ENCODE peak calls at places on chromosomes 3 and 15, in eight cellular contexts. One of them, this sample, is unnamed.

GRCh38 chr3:189868061-189868460 is 236.9 kb downstream of the TP63 start:
- DNase-seq in CD4-positive, alpha-beta T cell: no peak
- DNase-seq in adrenal gland: no peak
- DNase-seq in fibroblast of pulmonary artery: no peak
- DNase-seq in glutamatergic neuron: no peak
- DNase-seq in MCF 10A: no peak
- DNase-seq in astrocyte of the spinal cord: no peak
- DNase-seq in astrocyte: no peak
- DNase-seq in this sample: no peak

GRCh38 chr3:184349563-184350470 is 11.6 kb downstream of the CLCN2 start:
- DNase-seq in glutamatergic neuron: no peak
- DNase-seq in astrocyte: no peak
- DNase-seq in fibroblast of pulmonary artery: no peak
- DNase-seq in astrocyte of the spinal cord: no peak
- DNase-seq in CD4-positive, alpha-beta T cell: no peak
- DNase-seq in adrenal gland: peak
- DNase-seq in MCF 10A: no peak
- DNase-seq in this sample: no peak

GRCh38 chr3:194050782-194051320 is 85.1 kb upstream of the HES1 start:
- DNase-seq in fibroblast of pulmonary artery: no peak
- DNase-seq in astrocyte of the spinal cord: no peak
- DNase-seq in adrenal gland: no peak
- DNase-seq in astrocyte: no peak
- DNase-seq in MCF 10A: no peak
- DNase-seq in glutamatergic neuron: no peak
- DNase-seq in CD4-positive, alpha-beta T cell: no peak
- DNase-seq in this sample: no peak

GRCh38 chr3:115092220-115092791 is 54.8 kb downstream of the ZBTB20 start:
- DNase-seq in CD4-positive, alpha-beta T cell: peak
- DNase-seq in MCF 10A: peak
- DNase-seq in glutamatergic neuron: peak
- DNase-seq in adrenal gland: peak
- DNase-seq in astrocyte of the spinal cord: peak
- DNase-seq in astrocyte: peak
- DNase-seq in fibroblast of pulmonary artery: peak
- DNase-seq in this sample: peak

GRCh38 chr15:81002254-81003022 is 1.7 kb downstream of the TLNRD1 start:
- DNase-seq in glutamatergic neuron: peak
- DNase-seq in astrocyte: no peak
- DNase-seq in CD4-positive, alpha-beta T cell: no peak
- DNase-seq in fibroblast of pulmonary artery: peak
- DNase-seq in adrenal gland: peak
- DNase-seq in astrocyte of the spinal cord: no peak
- DNase-seq in MCF 10A: no peak
- DNase-seq in this sample: no peak

GRCh38 chr3:53083496-53083895 is 37.6 kb upstream of the SFMBT1 start:
- DNase-seq in astrocyte of the spinal cord: peak
- DNase-seq in astrocyte: peak
- DNase-seq in CD4-positive, alpha-beta T cell: no peak
- DNase-seq in fibroblast of pulmonary artery: peak
- DNase-seq in glutamatergic neuron: no peak
- DNase-seq in adrenal gland: no peak
- DNase-seq in MCF 10A: no peak
- DNase-seq in this sample: no peak

GRCh38 chr15:28911295-28911979 is 25.7 kb downstream of the APBA2 start:
- DNase-seq in adrenal gland: no peak
- DNase-seq in MCF 10A: no peak
- DNase-seq in astrocyte of the spinal cord: no peak
- DNase-seq in astrocyte: no peak
- DNase-seq in CD4-positive, alpha-beta T cell: no peak
- DNase-seq in glutamatergic neuron: no peak
- DNase-seq in fibroblast of pulmonary artery: no peak
- DNase-seq in this sample: no peak

GRCh38 chr3:124552224-124552623 is 178.0 kb upstream of the UMPS start:
- DNase-seq in glutamatergic neuron: no peak
- DNase-seq in astrocyte: peak
- DNase-seq in fibroblast of pulmonary artery: no peak
- DNase-seq in adrenal gland: peak
- DNase-seq in CD4-positive, alpha-beta T cell: no peak
- DNase-seq in MCF 10A: peak
- DNase-seq in astrocyte of the spinal cord: no peak
- DNase-seq in this sample: no peak

GRCh38 chr3:98763814-98764691 is 913 bp downstream of the ST3GAL6 start:
- DNase-seq in astrocyte of the spinal cord: no peak
- DNase-seq in adrenal gland: no peak
- DNase-seq in astrocyte: no peak
- DNase-seq in CD4-positive, alpha-beta T cell: no peak
- DNase-seq in fibroblast of pulmonary artery: peak
- DNase-seq in glutamatergic neuron: no peak
- DNase-seq in MCF 10A: no peak
- DNase-seq in this sample: no peak

GRCh38 chr15:96515391-96515790 is 184.9 kb downstream of the NR2F2 start:
- DNase-seq in glutamatergic neuron: no peak
- DNase-seq in astrocyte: no peak
- DNase-seq in astrocyte of the spinal cord: no peak
- DNase-seq in MCF 10A: no peak
- DNase-seq in CD4-positive, alpha-beta T cell: no peak
- DNase-seq in fibroblast of pulmonary artery: no peak
- DNase-seq in adrenal gland: no peak
- DNase-seq in this sample: no peak

GRCh38 chr3:179673522-179673921 is 20.7 kb downstream of the USP13 start:
- DNase-seq in astrocyte of the spinal cord: no peak
- DNase-seq in glutamatergic neuron: no peak
- DNase-seq in MCF 10A: no peak
- DNase-seq in CD4-positive, alpha-beta T cell: no peak
- DNase-seq in fibroblast of pulmonary artery: no peak
- DNase-seq in astrocyte: no peak
- DNase-seq in adrenal gland: peak
- DNase-seq in this sample: no peak

GRCh38 chr3:10459954-10460754 is 45.2 kb downstream of the ATP2B2 start:
- DNase-seq in MCF 10A: peak
- DNase-seq in astrocyte: peak
- DNase-seq in adrenal gland: peak
- DNase-seq in glutamatergic neuron: no peak
- DNase-seq in CD4-positive, alpha-beta T cell: peak
- DNase-seq in astrocyte of the spinal cord: peak
- DNase-seq in fibroblast of pulmonary artery: peak
- DNase-seq in this sample: peak

GRCh38 chr3:38549082-38549481 is 52.9 kb downstream of the EXOG start:
- DNase-seq in fibroblast of pulmonary artery: no peak
- DNase-seq in astrocyte: no peak
- DNase-seq in astrocyte of the spinal cord: no peak
- DNase-seq in CD4-positive, alpha-beta T cell: no peak
- DNase-seq in MCF 10A: no peak
- DNase-seq in glutamatergic neuron: no peak
- DNase-seq in adrenal gland: no peak
- DNase-seq in this sample: no peak

GRCh38 chr3:169563775-169564059 is 99.8 kb downstream of the MECOM start:
- DNase-seq in glutamatergic neuron: no peak
- DNase-seq in MCF 10A: no peak
- DNase-seq in astrocyte: no peak
- DNase-seq in adrenal gland: no peak
- DNase-seq in astrocyte of the spinal cord: no peak
- DNase-seq in CD4-positive, alpha-beta T cell: no peak
- DNase-seq in fibroblast of pulmonary artery: no peak
- DNase-seq in this sample: no peak

GRCh38 chr3:169562988-169563774 is 100.3 kb downstream of the MECOM start:
- DNase-seq in fibroblast of pulmonary artery: no peak
- DNase-seq in astrocyte: no peak
- DNase-seq in CD4-positive, alpha-beta T cell: no peak
- DNase-seq in adrenal gland: no peak
- DNase-seq in glutamatergic neuron: no peak
- DNase-seq in MCF 10A: no peak
- DNase-seq in astrocyte of the spinal cord: no peak
- DNase-seq in this sample: no peak

DNA sequence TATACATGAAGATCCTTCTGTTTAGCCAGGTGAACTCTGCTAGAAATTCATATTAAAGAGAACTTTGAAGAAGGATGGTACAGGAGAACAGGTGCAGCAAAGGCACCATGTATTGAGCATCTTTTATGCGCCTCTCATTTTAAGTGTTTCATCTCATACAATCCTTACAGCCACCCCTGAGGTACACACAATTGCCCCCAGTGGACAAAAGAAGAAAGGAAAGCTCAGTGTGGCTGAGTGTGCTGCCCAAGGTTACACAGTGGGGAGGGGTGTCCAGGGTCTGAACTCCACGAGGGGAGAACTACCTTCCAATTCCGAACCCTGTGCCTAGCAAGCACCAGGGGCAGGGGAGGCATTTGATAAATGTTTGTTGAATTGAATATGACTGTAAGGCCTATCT is 98.6 kb downstream of the MECOM start:
- DNase-seq in astrocyte: no peak
- DNase-seq in astrocyte of the spinal cord: no peak
- DNase-seq in adrenal gland: no peak
- DNase-seq in MCF 10A: no peak
- DNase-seq in CD4-positive, alpha-beta T cell: no peak
- DNase-seq in fibroblast of pulmonary artery: no peak
- DNase-seq in glutamatergic neuron: no peak
- DNase-seq in this sample: no peak
- TF ChIP-seq CTCF in astrocyte: no peak
- TF ChIP-seq CTCF in astrocyte of the spinal cord: peak
- TF ChIP-seq CTCF in adrenal gland: no peak
- TF ChIP-seq CTCF in MCF 10A: peak
- TF ChIP-seq CTCF in CD4-positive, alpha-beta T cell: no peak
- TF ChIP-seq CTCF in fibroblast of pulmonary artery: peak
- TF ChIP-seq CTCF in glutamatergic neuron: no peak
- TF ChIP-seq CTCF in this sample: peak

DNA sequence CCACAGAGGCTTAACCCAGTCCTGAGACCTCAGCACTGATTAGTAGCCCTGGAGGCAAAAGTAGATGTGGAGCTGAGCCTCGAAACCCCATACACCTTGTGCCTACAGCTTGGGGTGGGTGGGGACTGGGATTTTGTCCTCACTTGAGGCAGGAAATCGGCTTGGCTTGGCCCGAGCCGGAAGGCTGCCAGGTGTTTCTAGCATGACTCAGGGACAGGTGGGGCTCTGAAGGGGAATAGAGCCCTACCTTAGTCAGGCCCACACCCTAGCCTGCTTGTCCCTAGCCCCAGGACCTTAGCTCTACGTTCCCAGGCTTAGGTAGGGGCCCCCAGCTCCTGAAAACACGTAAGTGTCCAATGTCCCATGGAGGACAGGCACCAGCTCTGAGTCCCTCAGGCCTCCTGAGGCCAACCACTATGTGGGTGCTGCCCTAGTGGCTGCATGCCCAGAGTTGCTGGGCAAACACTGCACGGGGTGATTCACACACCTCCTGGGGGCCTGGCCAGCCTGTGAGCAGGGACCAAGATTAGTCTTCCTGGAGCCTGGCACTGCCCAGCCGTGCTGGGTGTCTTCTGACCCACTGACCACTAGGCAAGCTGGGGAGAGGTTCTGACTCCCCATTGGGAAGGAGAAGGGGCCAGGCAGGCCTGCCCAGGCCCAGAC is 3.1 kb downstream of the MST1R start:
- DNase-seq in CD4-positive, alpha-beta T cell: no peak
- DNase-seq in astrocyte of the spinal cord: peak
- DNase-seq in glutamatergic neuron: no peak
- DNase-seq in adrenal gland: peak
- DNase-seq in MCF 10A: peak
- DNase-seq in fibroblast of pulmonary artery: peak
- DNase-seq in astrocyte: peak
- DNase-seq in this sample: no peak
- TF ChIP-seq CTCF in CD4-positive, alpha-beta T cell: no peak
- TF ChIP-seq CTCF in astrocyte of the spinal cord: no peak
- TF ChIP-seq CTCF in glutamatergic neuron: no peak
- TF ChIP-seq CTCF in adrenal gland: no peak
- TF ChIP-seq CTCF in MCF 10A: no peak
- TF ChIP-seq CTCF in fibroblast of pulmonary artery: no peak
- TF ChIP-seq CTCF in astrocyte: no peak
- TF ChIP-seq CTCF in this sample: no peak

GRCh38 chr3:12822725-12823373 is 18.5 kb downstream of the RPL32 start:
- DNase-seq in astrocyte of the spinal cord: peak
- DNase-seq in astrocyte: no peak
- DNase-seq in fibroblast of pulmonary artery: peak
- DNase-seq in adrenal gland: no peak
- DNase-seq in CD4-positive, alpha-beta T cell: no peak
- DNase-seq in MCF 10A: peak
- DNase-seq in glutamatergic neuron: no peak
- DNase-seq in this sample: no peak
- TF ChIP-seq CTCF in astrocyte of the spinal cord: peak
- TF ChIP-seq CTCF in astrocyte: peak
- TF ChIP-seq CTCF in fibroblast of pulmonary artery: peak
- TF ChIP-seq CTCF in adrenal gland: peak
- TF ChIP-seq CTCF in CD4-positive, alpha-beta T cell: no peak
- TF ChIP-seq CTCF in MCF 10A: peak
- TF ChIP-seq CTCF in glutamatergic neuron: peak
- TF ChIP-seq CTCF in this sample: no peak

GRCh38 chr3:126528419-126528799 is 4.5 kb downstream of the CHST13 start:
- DNase-seq in glutamatergic neuron: peak
- DNase-seq in fibroblast of pulmonary artery: no peak
- DNase-seq in adrenal gland: no peak
- DNase-seq in CD4-positive, alpha-beta T cell: no peak
- DNase-seq in astrocyte of the spinal cord: no peak
- DNase-seq in astrocyte: no peak
- DNase-seq in MCF 10A: no peak
- DNase-seq in this sample: no peak

GRCh38 chr3:126529585-126530170 is 5.7 kb downstream of the CHST13 start:
- DNase-seq in glutamatergic neuron: no peak
- DNase-seq in fibroblast of pulmonary artery: no peak
- DNase-seq in astrocyte of the spinal cord: no peak
- DNase-seq in CD4-positive, alpha-beta T cell: no peak
- DNase-seq in adrenal gland: no peak
- DNase-seq in MCF 10A: no peak
- DNase-seq in astrocyte: no peak
- DNase-seq in this sample: no peak

GRCh38 chr3:126527455-126528211 is 3.7 kb downstream of the CHST13 start:
- DNase-seq in glutamatergic neuron: peak
- DNase-seq in CD4-positive, alpha-beta T cell: no peak
- DNase-seq in fibroblast of pulmonary artery: no peak
- DNase-seq in astrocyte: no peak
- DNase-seq in MCF 10A: no peak
- DNase-seq in astrocyte of the spinal cord: no peak
- DNase-seq in adrenal gland: no peak
- DNase-seq in this sample: no peak

GRCh38 chr3:126530171-126531050 is 6.5 kb downstream of the CHST13 start:
- DNase-seq in fibroblast of pulmonary artery: no peak
- DNase-seq in MCF 10A: no peak
- DNase-seq in adrenal gland: peak
- DNase-seq in CD4-positive, alpha-beta T cell: no peak
- DNase-seq in astrocyte: no peak
- DNase-seq in glutamatergic neuron: peak
- DNase-seq in astrocyte of the spinal cord: no peak
- DNase-seq in this sample: no peak

DNA sequence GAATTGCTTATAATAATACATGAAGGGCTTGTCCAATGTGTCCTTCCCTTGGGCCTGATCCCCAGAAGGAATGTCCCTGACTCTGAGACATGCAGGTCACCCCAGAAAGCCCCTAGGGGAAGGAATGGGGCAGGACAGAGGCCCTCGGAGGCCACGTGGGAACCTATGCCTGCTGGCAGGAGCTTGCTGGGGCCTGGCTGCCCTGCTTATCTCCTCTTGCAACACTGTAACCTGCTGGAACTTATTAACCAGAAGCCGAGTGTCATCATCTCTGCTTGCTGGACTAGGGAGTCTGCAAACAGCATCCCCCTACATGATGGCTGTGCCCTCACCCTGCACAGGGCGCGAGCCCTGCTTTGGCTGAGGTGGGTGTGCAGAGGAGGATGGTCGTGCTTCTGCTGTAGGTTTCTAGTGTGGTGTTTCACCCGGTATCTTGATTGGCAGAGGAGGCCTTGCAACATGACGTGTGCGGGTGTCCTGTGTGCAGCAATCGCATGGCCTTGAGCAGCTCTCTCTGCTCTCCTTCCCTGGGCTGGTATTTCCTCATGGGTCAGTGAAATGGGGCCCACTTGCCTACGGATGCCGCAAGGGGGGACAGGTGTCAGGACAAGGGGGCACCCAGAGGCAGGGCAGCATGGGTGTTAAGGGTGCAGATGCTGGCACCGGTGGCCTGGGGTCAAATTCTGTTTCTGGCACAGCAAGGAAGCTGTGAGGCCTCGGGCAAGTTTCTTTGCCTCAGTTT is 5.0 kb downstream of the CHST13 start:
- DNase-seq in adrenal gland: peak
- DNase-seq in MCF 10A: no peak
- DNase-seq in glutamatergic neuron: peak
- DNase-seq in CD4-positive, alpha-beta T cell: no peak
- DNase-seq in fibroblast of pulmonary artery: peak
- DNase-seq in astrocyte: no peak
- DNase-seq in astrocyte of the spinal cord: no peak
- DNase-seq in this sample: no peak
- TF ChIP-seq CTCF in adrenal gland: no peak
- TF ChIP-seq CTCF in MCF 10A: no peak
- TF ChIP-seq CTCF in glutamatergic neuron: no peak
- TF ChIP-seq CTCF in CD4-positive, alpha-beta T cell: no peak
- TF ChIP-seq CTCF in fibroblast of pulmonary artery: no peak
- TF ChIP-seq CTCF in astrocyte: no peak
- TF ChIP-seq CTCF in astrocyte of the spinal cord: no peak
- TF ChIP-seq CTCF in this sample: no peak

This sample was measured in GM13977.